ENCODE peak calls at places on chromosomes 16 and 17, in four cellular contexts. One of them, this sample, is unnamed.

GRCh38 chr16:27436065-27436464 is 34.1 kb downstream of the IL21R start:
- DNase-seq in A549: no peak
- DNase-seq in heart left ventricle: peak
- DNase-seq in IMR-90: no peak
- DNase-seq in this sample: no peak

GRCh38 chr17:75109047-75109406 is 742 bp upstream of the ARMC7 start:
- DNase-seq in A549: no peak
- DNase-seq in heart left ventricle: no peak
- DNase-seq in IMR-90: no peak
- DNase-seq in this sample: no peak

GRCh38 chr16:61834082-61834481 is 202.2 kb downstream of the CDH8 start:
- DNase-seq in A549: no peak
- DNase-seq in heart left ventricle: no peak
- DNase-seq in IMR-90: no peak
- DNase-seq in this sample: no peak

GRCh38 chr16:54080524-54081008 is 206.0 kb downstream of the IRX3 start:
- DNase-seq in A549: peak
- DNase-seq in heart left ventricle: no peak
- DNase-seq in IMR-90: peak
- DNase-seq in this sample: no peak

GRCh38 chr17:44335515-44336356 is 9.4 kb upstream of the GRN start:
- DNase-seq in A549: no peak
- DNase-seq in heart left ventricle: no peak
- DNase-seq in IMR-90: no peak
- DNase-seq in this sample: no peak

GRCh38 chr17:194844-195602 is 13.6 kb upstream of the DOC2B start:
- DNase-seq in A549: no peak
- DNase-seq in heart left ventricle: no peak
- DNase-seq in IMR-90: no peak
- DNase-seq in this sample: no peak

GRCh38 chr17:38730526-38731379 is 612 bp downstream of the CISD3 start:
- DNase-seq in A549: peak
- DNase-seq in heart left ventricle: peak
- DNase-seq in IMR-90: peak
- DNase-seq in this sample: peak

GRCh38 chr17:40541060-40541872 is 24.0 kb downstream of the CCR7 start:
- DNase-seq in A549: no peak
- DNase-seq in heart left ventricle: no peak
- DNase-seq in IMR-90: no peak
- DNase-seq in this sample: no peak

GRCh38 chr17:72631568-72631967 is 460.9 kb downstream of the SLC39A11 start:
- DNase-seq in A549: no peak
- DNase-seq in heart left ventricle: no peak
- DNase-seq in IMR-90: no peak
- DNase-seq in this sample: no peak

GRCh38 chr16:56576585-56577299 is 11.9 kb downstream of the MT4 start:
- DNase-seq in A549: peak
- DNase-seq in heart left ventricle: peak
- DNase-seq in IMR-90: peak
- DNase-seq in this sample: peak

GRCh38 chr16:84686702-84687298 is 13.0 kb upstream of the USP10 start:
- DNase-seq in A549: no peak
- DNase-seq in heart left ventricle: no peak
- DNase-seq in IMR-90: no peak
- DNase-seq in this sample: no peak

GRCh38 chr17:57557793-57558681 is 187.1 kb downstream of the CCDC182 start:
- DNase-seq in A549: no peak
- DNase-seq in heart left ventricle: no peak
- DNase-seq in IMR-90: peak
- DNase-seq in this sample: peak

GRCh38 chr17:64326420-64327054 is 63.5 kb upstream of the TEX2 start:
- DNase-seq in A549: no peak
- DNase-seq in heart left ventricle: peak
- DNase-seq in IMR-90: no peak
- DNase-seq in this sample: no peak

GRCh38 chr16:85416267-85417109 is 196.6 kb upstream of the GSE1 start:
- DNase-seq in A549: peak
- DNase-seq in heart left ventricle: peak
- DNase-seq in IMR-90: peak
- DNase-seq in this sample: peak

GRCh38 chr16:1424028-1424427 is 3.5 kb upstream of the UQCC4 start:
- DNase-seq in A549: no peak
- DNase-seq in heart left ventricle: no peak
- DNase-seq in IMR-90: no peak
- DNase-seq in this sample: no peak

GRCh38 chr17:32517982-32518381 is 31.2 kb downstream of the CDK5R1 start:
- DNase-seq in A549: no peak
- DNase-seq in heart left ventricle: no peak
- DNase-seq in IMR-90: no peak
- DNase-seq in this sample: no peak

GRCh38 chr17:57372156-57372555 is 115.8 kb downstream of the MSI2 start:
- DNase-seq in A549: peak
- DNase-seq in heart left ventricle: no peak
- DNase-seq in IMR-90: peak
- DNase-seq in this sample: peak

DNA sequence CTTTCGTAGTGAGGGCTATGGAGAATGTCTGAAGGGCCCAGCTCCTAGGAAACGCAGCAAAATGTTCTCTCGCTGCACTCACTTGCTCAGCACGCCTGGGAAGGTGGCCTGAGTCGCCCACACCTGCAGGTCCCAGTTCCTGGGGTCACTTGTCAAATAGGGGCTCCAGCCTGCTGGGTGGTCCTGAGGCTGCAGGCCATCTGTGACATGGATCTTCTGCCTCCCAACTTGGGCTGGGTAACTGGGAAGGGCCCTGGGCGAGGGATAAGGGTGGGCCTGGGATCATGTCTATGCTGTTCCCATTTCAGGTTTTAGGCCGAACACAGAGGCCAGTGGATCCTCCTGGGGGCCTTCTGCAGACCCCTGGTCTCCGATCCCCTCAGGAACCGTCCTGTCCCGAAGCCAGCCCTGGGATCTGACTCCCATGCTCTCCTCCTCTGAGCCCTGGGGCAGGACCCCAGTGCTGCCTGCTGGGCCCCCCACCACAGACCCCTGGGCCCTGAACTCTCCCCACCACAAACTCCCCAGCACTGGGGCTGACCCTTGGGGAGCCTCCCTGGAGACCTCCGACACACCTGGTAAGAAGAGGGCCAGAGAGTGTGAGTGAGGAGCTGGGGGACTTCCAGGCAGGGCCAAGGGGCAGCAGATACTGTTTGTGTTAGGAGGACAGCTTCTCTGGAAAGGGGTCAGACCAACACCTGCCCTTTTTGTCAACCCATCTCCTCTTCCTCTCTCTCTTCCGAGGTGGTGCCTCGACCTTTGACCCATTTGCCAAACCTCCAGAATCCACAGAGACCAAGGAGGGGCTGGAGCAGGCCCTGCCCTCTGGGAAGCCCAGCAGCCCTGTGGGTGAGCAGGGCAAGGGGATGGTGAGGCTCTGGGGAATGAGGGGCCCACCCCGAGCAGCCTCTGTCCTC is 6.2 kb upstream of the SPATA20 start:
- DNase-seq in A549: no peak
- DNase-seq in heart left ventricle: no peak
- DNase-seq in IMR-90: no peak
- DNase-seq in this sample: no peak
- TF ChIP-seq POLR2A in A549: no peak
- TF ChIP-seq POLR2A in heart left ventricle: no peak
- TF ChIP-seq POLR2A in IMR-90: no peak
- TF ChIP-seq POLR2A in this sample: no peak

DNA sequence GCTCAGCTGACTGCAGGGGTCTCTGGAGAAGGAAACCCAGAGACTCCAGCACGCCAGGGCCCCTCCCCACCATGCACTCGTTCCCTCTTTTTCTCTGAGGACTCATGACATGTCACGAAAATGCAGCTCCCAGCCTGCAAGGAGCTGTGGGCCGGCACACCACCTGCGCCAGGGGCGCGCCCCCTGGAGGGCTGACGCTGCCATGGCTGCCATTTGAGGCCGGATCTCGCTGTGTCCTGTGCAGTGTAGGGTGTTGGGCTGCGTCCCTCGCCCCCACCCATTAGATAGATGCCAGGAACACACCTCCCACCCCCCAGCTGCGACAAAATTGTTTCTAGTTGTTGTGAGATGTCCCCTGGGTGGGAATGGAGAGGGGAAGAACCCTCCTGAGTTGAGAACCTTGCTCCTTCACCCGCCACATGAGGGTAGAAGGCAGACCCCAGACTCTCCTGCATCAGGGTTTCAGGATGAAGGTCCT is 8.2 kb downstream of the SYNGR2 start:
- DNase-seq in A549: peak
- DNase-seq in heart left ventricle: peak
- DNase-seq in IMR-90: peak
- DNase-seq in this sample: no peak
- TF ChIP-seq POLR2A in A549: no peak
- TF ChIP-seq POLR2A in heart left ventricle: no peak
- TF ChIP-seq POLR2A in IMR-90: peak
- TF ChIP-seq POLR2A in this sample: no peak

GRCh38 chr17:15301845-15302244 is 36.7 kb upstream of the PMP22 start:
- DNase-seq in A549: no peak
- DNase-seq in heart left ventricle: no peak
- DNase-seq in IMR-90: no peak
- DNase-seq in this sample: no peak
- TF ChIP-seq POLR2A in A549: no peak
- TF ChIP-seq POLR2A in heart left ventricle: no peak
- TF ChIP-seq POLR2A in IMR-90: no peak
- TF ChIP-seq POLR2A in this sample: no peak

GRCh38 chr16:13921328-13921727 is 1.4 kb downstream of the ERCC4 start:
- DNase-seq in A549: no peak
- DNase-seq in heart left ventricle: no peak
- DNase-seq in IMR-90: no peak
- DNase-seq in this sample: no peak

GRCh38 chr16:13923703-13924298 is 3.8 kb downstream of the ERCC4 start:
- DNase-seq in A549: peak
- DNase-seq in heart left ventricle: no peak
- DNase-seq in IMR-90: peak
- DNase-seq in this sample: no peak

GRCh38 chr16:13920510-13920818 is 510 bp downstream of the ERCC4 start:
- DNase-seq in A549: no peak
- DNase-seq in heart left ventricle: no peak
- DNase-seq in IMR-90: no peak
- DNase-seq in this sample: no peak

GRCh38 chr16:13919330-13919682 is 648 bp upstream of the ERCC4 start:
- DNase-seq in A549: peak
- DNase-seq in heart left ventricle: peak
- DNase-seq in IMR-90: peak
- DNase-seq in this sample: no peak

GRCh38 chr16:13919683-13920509 is at the start of gene ERCC4:
- DNase-seq in A549: peak
- DNase-seq in heart left ventricle: peak
- DNase-seq in IMR-90: peak
- DNase-seq in this sample: peak
- TF ChIP-seq POLR2A in A549: peak
- TF ChIP-seq POLR2A in heart left ventricle: peak
- TF ChIP-seq POLR2A in IMR-90: peak
- TF ChIP-seq POLR2A in this sample: peak

DNA sequence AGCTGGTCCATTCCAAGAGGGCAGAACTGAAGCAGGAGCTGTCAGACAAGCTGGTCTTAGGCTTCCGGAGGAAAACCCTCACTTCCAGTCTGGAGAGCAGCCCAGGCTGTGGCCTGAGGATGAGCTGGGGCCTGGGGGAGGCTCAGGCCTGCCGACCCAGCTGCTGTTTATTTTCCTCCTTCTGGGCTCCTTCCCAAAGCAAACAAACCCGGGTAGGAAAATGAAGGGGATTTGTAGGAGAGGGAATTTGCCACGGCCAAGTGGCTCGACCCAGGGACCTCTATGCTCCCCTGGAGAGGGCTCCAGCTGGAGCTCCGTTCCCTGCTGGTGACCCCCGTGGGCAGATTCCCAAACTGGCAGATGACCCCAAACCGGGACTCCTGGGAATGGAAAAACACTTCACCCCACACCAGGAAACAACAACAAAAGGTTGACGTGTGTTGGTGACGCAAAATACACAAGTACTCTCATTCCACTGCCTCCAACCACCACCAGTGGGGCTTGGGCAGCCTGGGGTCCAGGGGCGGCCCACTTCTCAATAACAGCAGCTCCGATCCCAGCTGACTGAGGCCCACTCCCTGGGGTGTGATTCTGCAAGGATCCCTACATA is 8.8 kb downstream of the JUP start:
- DNase-seq in A549: peak
- DNase-seq in heart left ventricle: peak
- DNase-seq in IMR-90: peak
- DNase-seq in this sample: peak
- TF ChIP-seq POLR2A in A549: peak
- TF ChIP-seq POLR2A in heart left ventricle: peak
- TF ChIP-seq POLR2A in IMR-90: peak
- TF ChIP-seq POLR2A in this sample: no peak

DNA sequence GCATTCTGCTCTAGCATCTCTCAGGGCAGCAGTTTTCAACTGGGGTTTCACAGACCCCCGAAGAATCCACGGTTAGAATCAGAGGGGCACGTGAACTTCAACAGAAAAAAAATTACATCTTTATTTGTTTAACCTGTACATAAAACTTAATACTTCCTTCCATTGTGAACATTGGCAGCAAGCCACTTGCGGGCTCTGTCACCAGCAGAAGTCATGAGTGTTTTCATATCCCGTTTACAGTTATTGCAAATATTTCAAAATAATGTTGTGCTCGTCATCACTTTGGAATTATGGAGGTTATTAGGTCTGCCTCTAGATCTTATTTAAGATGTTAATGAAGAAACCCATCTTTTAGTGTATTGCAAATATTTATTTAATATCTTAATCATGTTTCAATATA is 109.8 kb downstream of the SDR42E1 start:
- DNase-seq in A549: no peak
- DNase-seq in heart left ventricle: no peak
- DNase-seq in IMR-90: no peak
- DNase-seq in this sample: no peak
- TF ChIP-seq POLR2A in A549: no peak
- TF ChIP-seq POLR2A in heart left ventricle: no peak
- TF ChIP-seq POLR2A in IMR-90: no peak
- TF ChIP-seq POLR2A in this sample: no peak

DNA sequence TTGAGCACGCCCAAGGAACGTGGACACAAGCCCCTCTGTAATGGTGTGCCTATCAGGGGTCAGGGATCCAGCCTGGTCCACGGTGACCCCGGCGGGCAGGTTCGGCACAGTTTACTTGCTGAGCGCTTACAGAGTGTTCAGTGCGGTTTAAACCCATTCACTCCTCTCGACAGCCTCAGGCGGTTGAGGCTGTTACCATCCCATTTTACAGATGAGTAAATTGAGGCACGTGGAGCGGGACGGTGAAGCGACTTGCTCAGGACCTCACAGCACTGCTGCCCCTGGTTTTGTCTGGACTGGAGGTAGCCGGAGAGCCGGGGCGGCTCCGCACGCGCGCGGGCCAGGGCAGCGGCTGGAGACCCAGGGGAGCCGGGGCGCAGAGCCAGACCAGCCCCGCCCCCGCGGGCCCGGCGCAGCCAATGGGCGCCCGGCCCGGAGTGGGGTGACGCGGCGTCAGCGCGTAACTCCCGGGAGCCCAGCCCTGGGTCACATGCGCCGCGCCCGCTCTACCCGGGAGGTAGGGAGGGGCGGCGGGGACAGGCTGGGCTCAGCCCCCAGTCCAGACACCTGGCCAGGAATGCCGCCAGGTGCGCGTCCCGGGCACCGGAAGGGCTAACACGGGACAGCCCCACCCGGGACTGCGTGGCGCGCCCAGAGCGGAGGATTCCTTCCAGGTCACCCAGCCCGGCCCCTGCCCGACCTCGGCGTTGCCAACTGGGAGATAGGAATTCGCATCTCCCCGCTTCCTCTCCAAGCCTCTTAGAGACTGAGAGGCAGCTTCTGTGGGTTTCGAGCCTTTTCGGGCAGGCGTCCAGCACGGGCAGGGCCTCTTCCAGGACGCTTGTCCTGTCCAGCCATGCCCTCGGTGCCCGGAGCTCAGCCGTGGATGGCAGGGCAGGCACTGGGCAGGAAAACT is 3.3 kb upstream of the SREBF1 start:
- DNase-seq in A549: peak
- DNase-seq in heart left ventricle: peak
- DNase-seq in IMR-90: peak
- DNase-seq in this sample: peak
- TF ChIP-seq POLR2A in A549: peak
- TF ChIP-seq POLR2A in heart left ventricle: peak
- TF ChIP-seq POLR2A in IMR-90: peak
- TF ChIP-seq POLR2A in this sample: peak

This sample was measured in H54.